ENCODE peak calls at places on chromosomes 2 and 18, in four cellular contexts. Q is upper lobe of right lung, X is psoas muscle, B is A549. V is an unnamed sample.

GRCh38 chr18:58010265-58010664 is 33.8 kb upstream of the NEDD4L start:
- DNase-seq in Q (no peak), X (no peak), B (no peak), V (no peak)

GRCh38 chr2:133586978-133587377 is 18.7 kb upstream of the NCKAP5 start:
- DNase-seq in Q (no peak), X (no peak), B (no peak), V (no peak)

GRCh38 chr2:36889782-36890181 is 76.6 kb downstream of the STRN start:
- DNase-seq in Q (no peak), X (no peak), B (peak; percentile 89), V (no peak)

GRCh38 chr2:207469953-207470699 is 59.6 kb upstream of the CREB1 start:
- DNase-seq in Q (no peak), X (no peak), B (no peak), V (no peak)

GRCh38 chr18:67268530-67268929 is 248.0 kb downstream of the DSEL start:
- DNase-seq in Q (no peak), X (no peak), B (no peak), V (no peak)

GRCh38 chr2:222672068-222672401 is 577 bp downstream of the MOGAT1 start:
- DNase-seq in Q (no peak), X (no peak), B (no peak), V (no peak)

GRCh38 chr2:196170681-196171247 is 614 bp downstream of the STK17B start:
- DNase-seq in Q (peak; percentile 80), X (peak; percentile 45), B (no peak), V (peak; percentile 31)

GRCh38 chr2:189260361-189260761 is 80.8 kb upstream of the COL5A2 start:
- DNase-seq in Q (no peak), X (no peak), B (no peak), V (no peak)

GRCh38 chr2:148021059-148021985 is at the start of gene MBD5:
- DNase-seq in Q (peak; percentile 71), X (peak; percentile 37), B (peak; percentile 6), V (no peak)

GRCh38 chr18:44500820-44501670 is 179.6 kb upstream of the SETBP1 start:
- DNase-seq in Q (no peak), X (no peak), B (no peak), V (no peak)

GRCh38 chr2:165198181-165198580 is 5.7 kb downstream of the SCN3A start:
- DNase-seq in Q (no peak), X (no peak), B (no peak), V (no peak)

GRCh38 chr2:134461511-134461910 is 207.6 kb downstream of the MGAT5 start:
- DNase-seq in Q (peak; percentile 69), X (no peak), B (no peak), V (no peak)

GRCh38 chr2:134014196-134014960 is 239.5 kb upstream of the MGAT5 start:
- DNase-seq in Q (no peak), X (no peak), B (no peak), V (no peak)

GRCh38 chr2:48601349-48601748 is 16.3 kb upstream of the GTF2A1L start:
- DNase-seq in Q (no peak), X (no peak), B (no peak), V (no peak)

V was measured in pancreas.